ENCODE peak calls at places on chromosomes 11 and 22, in four cellular contexts. Q is hepatocyte, R is IMR-90, Y is neuronal stem cell. E is an unnamed sample. For H3K4me1, the result is how much of the 10 kb centered on the place peaks cover.

GRCh38 chr11:47908198-47908597 is 60.0 kb upstream of the NUP160 start:
- DNase-seq in Q (peak), R (no peak), Y (no peak), E (no peak)

GRCh38 chr11:109371444-109372176 is 50.4 kb upstream of the C11orf87 start:
- DNase-seq in Q (no peak), R (no peak), Y (no peak), E (no peak)

GRCh38 chr11:34866375-34866774 is 49.8 kb downstream of the APIP start:
- DNase-seq in Q (peak), R (peak), Y (no peak), E (no peak)

GRCh38 chr11:30254307-30255298 is 23.8 kb downstream of the FSHB start:
- DNase-seq in Q (no peak), R (no peak), Y (no peak), E (no peak)

GRCh38 chr22:42202669-42203068 is 67.8 kb downstream of the TCF20 start:
- DNase-seq in Q (no peak), R (peak), Y (no peak), E (no peak)

GRCh38 chr11:114172055-114172861 is 112.7 kb downstream of the ZBTB16 start:
- DNase-seq in Q (no peak), R (no peak), Y (no peak), E (no peak)

GRCh38 chr22:28917747-28918543 is 34.6 kb downstream of the ZNRF3 start:
- DNase-seq in Q (peak), R (peak), Y (peak), E (no peak)

GRCh38 chr11:6297831-6298230 is 22.5 kb downstream of the CAVIN3 start:
- DNase-seq in Q (no peak), R (no peak), Y (no peak), E (no peak)

GRCh38 chr11:49208006-49208721 is at the start of gene FOLH1:
- DNase-seq in Q (no peak), R (no peak), Y (peak), E (no peak)

GRCh38 chr11:124762077-124762623 is at the start of gene ESAM:
- DNase-seq in Q (peak), R (no peak), Y (no peak), E (no peak)

GRCh38 chr11:62804310-62805043 is 763 bp downstream of the NXF1 start:
- DNase-seq in Q (peak), R (peak), Y (no peak), E (peak)

GRCh38 chr11:123457187-123457770 is 27.2 kb downstream of the GRAMD1B start:
- DNase-seq in Q (no peak), R (no peak), Y (no peak), E (no peak)
- H2AFZ ChIP-seq in Q (no peak), R (no peak), Y (no peak), E (no peak)

DNA sequence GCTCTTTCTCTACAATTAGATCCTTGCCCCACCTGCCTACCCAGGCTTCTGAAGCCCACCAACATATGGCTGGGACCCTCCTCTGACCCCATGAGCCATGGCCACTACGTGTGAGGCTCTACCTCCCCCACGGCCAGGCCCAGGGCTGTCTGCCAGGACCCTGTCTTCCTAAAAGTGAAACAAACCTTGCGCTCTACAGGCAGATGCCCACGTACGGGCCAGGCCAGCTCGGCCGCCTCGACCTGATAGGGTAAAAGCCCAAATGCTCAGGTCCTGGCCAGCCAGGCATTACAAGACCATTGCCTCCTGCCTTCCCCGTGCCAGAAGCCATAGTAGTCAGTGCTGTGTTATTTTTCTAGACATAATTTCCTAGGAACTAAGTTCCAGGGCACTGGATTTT is 1496.4 kb downstream of the BRD1 start:
- DNase-seq in Q (no peak), R (no peak), Y (no peak), E (no peak)
- H3K4me1 ChIP-seq in Q (under half), R (under half), Y (under half), E (under half)

GRCh38 chr22:44594951-44595350 is 96.9 kb upstream of the RTL6 start:
- DNase-seq in Q (no peak), R (peak), Y (no peak), E (no peak)
- H2AFZ ChIP-seq in Q (no peak), R (peak), Y (peak), E (no peak)

GRCh38 chr11:95093548-95093947 is 3.9 kb downstream of the ENDOD1 start:
- DNase-seq in Q (no peak), R (no peak), Y (no peak), E (no peak)
- H3K4me1 ChIP-seq in Q (under half), R (under half), Y (under half), E (under half)

GRCh38 chr11:36840378-36840777 is 242.3 kb upstream of the RAG2 start:
- DNase-seq in Q (no peak), R (no peak), Y (no peak), E (no peak)
- H2AFZ ChIP-seq in Q (no peak), R (no peak), Y (no peak), E (no peak)

DNA sequence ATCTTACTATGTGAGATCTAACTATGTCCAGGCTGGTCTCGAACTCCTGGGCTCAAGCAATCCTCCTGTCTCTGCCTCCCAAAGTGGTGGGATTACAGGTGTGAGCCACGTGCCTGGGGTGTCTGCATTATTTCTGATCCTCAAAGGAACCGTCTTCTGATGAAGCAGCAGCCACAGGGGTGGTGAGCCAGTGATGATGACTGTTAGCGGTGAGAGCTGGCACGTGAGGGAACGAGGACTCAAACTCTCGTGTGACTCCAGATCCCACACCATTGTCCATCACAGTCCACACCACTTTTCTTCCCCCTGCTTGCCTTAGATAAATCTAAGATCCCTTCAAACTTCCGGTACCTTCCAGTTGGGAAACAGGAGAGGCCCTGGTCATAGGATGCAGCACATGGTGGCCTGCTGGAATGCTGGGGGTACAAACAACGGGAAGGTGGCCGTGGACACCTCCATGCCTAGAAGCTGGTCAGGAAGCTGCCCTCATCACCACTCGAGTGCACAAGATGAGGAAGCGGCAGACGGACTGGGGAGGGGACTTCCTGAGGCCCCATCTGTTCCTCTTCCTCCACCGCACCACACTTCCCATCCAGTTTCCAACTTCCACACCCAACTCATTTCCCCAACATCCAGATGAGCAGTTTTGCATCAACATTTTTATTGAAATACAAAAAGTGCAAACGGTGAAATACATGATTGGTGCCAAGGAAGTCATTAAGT is 23.8 kb downstream of the ARHGAP1 start:
- DNase-seq in Q (no peak), R (no peak), Y (no peak), E (no peak)
- H3K4me1 ChIP-seq in Q (under half), R (under half), Y (under half), E (under half)

DNA sequence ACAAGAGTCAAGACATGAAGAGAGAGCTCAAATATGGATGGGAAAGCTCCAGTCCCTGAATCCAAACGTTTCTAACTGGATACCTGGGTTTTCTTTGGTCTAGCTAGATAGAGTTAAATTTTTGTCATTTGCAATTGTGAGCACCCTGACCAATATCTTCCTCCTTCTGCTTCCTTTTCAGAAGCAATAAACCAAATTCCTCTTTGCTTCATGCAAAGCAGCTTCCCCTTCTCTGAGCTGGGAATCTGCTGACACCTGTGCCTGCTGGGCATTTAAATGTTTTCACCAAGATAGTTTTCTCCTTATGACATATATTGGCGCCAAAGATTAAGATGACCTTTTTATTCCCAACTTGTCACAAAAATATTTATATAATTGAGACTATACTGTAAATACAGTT is 27.9 kb upstream of the PAK1 start:
- DNase-seq in Q (no peak), R (no peak), Y (no peak), E (no peak)
- H2AFZ ChIP-seq in Q (no peak), R (no peak), Y (no peak), E (no peak)

E was measured in mammary epithelial cell.